ENCODE peak calls at places on chromosomes 4 and X, in seven cellular contexts. D is suprapubic skin, S is hepatocyte, F is brain microvascular endothelial cell, I is epithelial cell of proximal tubule, J is lower lobe of right lung, M is GM13977. L is an unnamed sample.

GRCh38 chr4:139633195-139633594 is 32.4 kb upstream of the MGST2 start:
- DNase-seq in I (no peak), D (no peak), M (no peak), F (no peak), S (no peak), J (no peak), L (no peak)

GRCh38 chrX:5876984-5877655 is 351.5 kb downstream of the NLGN4X start:
- DNase-seq in D (no peak), F (no peak), S (peak; percentile 68), I (no peak), J (no peak), M (no peak), L (no peak)

GRCh38 chrX:14420876-14421275 is 108.5 kb upstream of the GLRA2 start:
- DNase-seq in S (peak; percentile 8), F (no peak), M (no peak), J (no peak), I (no peak), D (no peak), L (no peak)

GRCh38 chrX:114717921-114718320 is 134.0 kb downstream of the HTR2C start:
- DNase-seq in F (no peak), J (no peak), D (no peak), S (peak; percentile 10), I (no peak), M (no peak), L (no peak)

GRCh38 chr4:186551849-186552248 is 3.5 kb downstream of the MTNR1A start:
- DNase-seq in D (no peak), F (no peak), I (no peak), M (no peak), S (no peak), J (no peak), L (no peak)

GRCh38 chr4:173169428-173170209 is 1.0 kb downstream of the GALNT7 start:
- DNase-seq in D (peak; percentile 76), J (peak; percentile 82), M (peak; percentile 94), I (no peak), F (no peak), S (peak; percentile 84), L (peak; percentile 86)

GRCh38 chr4:24840362-24840761 is 45.0 kb downstream of the SOD3 start:
- DNase-seq in I (no peak), J (no peak), S (no peak), D (no peak), M (no peak), F (no peak), L (no peak)

GRCh38 chr4:59630235-59630634 is 1569.9 kb upstream of the ADGRL3 start:
- DNase-seq in F (no peak), S (no peak), D (no peak), J (no peak), I (no peak), M (no peak), L (no peak)

GRCh38 chrX:15930585-15930984 is 76.0 kb upstream of the AP1S2 start:
- DNase-seq in J (no peak), F (no peak), S (peak; percentile 58), M (peak; percentile 26), I (no peak), D (no peak), L (no peak)

DNA sequence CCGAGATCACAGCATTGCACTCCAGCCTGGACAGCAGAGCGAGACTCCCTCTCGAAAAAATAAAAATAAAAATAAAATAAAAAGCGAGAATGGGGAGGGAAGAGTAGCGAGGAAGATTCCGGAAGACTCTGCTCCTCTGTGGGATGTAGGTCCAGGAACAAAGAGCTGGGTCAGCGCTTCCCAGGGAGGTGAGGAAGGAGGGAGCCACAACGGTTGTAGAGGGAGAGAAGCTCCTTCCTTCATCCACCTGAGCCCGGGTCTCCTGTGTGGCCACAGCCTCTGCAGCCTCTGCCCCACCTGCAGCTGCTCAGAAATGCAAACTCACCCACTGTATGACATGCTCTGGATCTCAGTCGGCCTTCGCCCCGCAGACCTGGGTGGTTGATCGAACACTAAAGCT is 3.8 kb upstream of the PPP2R3B start:
- DNase-seq in D (no peak), M (no peak), F (no peak), I (no peak), S (no peak), J (no peak), L (no peak)
- TF ChIP-seq CTCF in D (no peak), M (no peak), F (no peak), I (no peak), S (no peak), J (no peak), L (no peak)

GRCh38 chrX:107485019-107485418 is 35.6 kb downstream of the FRMPD3 start:
- DNase-seq in F (no peak), D (no peak), S (no peak), I (no peak), M (no peak), J (no peak), L (no peak)
- TF ChIP-seq CTCF in F (peak; percentile 15), D (no peak), S (no peak), I (no peak), M (no peak), J (no peak), L (no peak)

GRCh38 chr4:169270156-169270809 is 473 bp downstream of the SH3RF1 start:
- DNase-seq in S (peak; percentile 78), F (no peak), I (no peak), D (peak; percentile 75), J (peak; percentile 75), M (peak; percentile 78), L (peak; percentile 86)

GRCh38 chr4:169271692-169272007 is 894 bp upstream of the SH3RF1 start:
- DNase-seq in J (no peak), M (peak; percentile 33), D (no peak), S (no peak), I (no peak), F (no peak), L (no peak)

GRCh38 chr4:169268951-169269781 is 1.6 kb downstream of the SH3RF1 start:
- DNase-seq in S (peak; percentile 54), D (no peak), M (no peak), F (peak; percentile 86), I (no peak), J (no peak), L (no peak)

GRCh38 chr4:169272265-169272886 is 1.6 kb upstream of the SH3RF1 start:
- DNase-seq in F (peak; percentile 59), D (no peak), S (no peak), I (no peak), M (peak; percentile 77), J (no peak), L (no peak)

GRCh38 chr4:169270810-169271691 is at the start of gene SH3RF1:
- DNase-seq in S (peak; percentile 92), I (no peak), M (peak; percentile 86), F (peak; percentile 73), J (peak; percentile 90), D (peak; percentile 90), L (peak; percentile 95)
- TF ChIP-seq CTCF in S (peak; percentile 33), I (no peak), M (peak; percentile 41), F (peak; percentile 30), J (peak; percentile 34), D (peak; percentile 24), L (peak; percentile 51)

DNA sequence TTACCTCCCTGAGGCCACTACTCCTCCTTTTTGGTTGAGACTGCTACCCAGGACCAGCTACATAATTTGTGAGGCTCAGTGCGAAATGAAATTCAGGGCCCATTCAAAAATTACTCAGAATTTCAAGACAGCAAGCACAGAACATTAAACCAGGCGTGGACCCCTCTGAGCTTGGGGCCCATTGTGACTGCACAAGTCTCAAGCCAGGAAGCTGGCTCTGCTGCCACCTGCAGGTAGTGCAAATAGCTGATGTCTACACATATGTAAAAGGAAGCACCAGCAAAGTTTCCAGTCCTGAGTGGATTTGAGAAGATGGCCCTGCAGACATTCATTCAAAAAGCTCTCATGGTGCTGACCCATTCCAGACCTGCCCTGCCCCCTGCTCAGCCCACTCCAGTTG is 213.4 kb upstream of the LNX1 start:
- DNase-seq in F (no peak), J (peak; percentile 65), S (peak; percentile 43), I (no peak), M (peak; percentile 43), D (no peak), L (no peak)
- TF ChIP-seq CTCF in F (peak; percentile 67), J (peak; percentile 55), S (peak; percentile 30), I (peak; percentile 58), M (peak; percentile 72), D (peak; percentile 12), L (peak; percentile 38)

GRCh38 chr4:71962622-71963264 is 69.1 kb upstream of the NPFFR2 start:
- DNase-seq in M (no peak), S (no peak), J (no peak), I (no peak), F (no peak), D (no peak), L (no peak)
- TF ChIP-seq CTCF in M (no peak), S (no peak), J (no peak), I (no peak), F (no peak), D (no peak), L (no peak)

GRCh38 chr4:37453004-37453360 is 208.4 kb downstream of the NWD2 start:
- DNase-seq in M (peak; percentile 78), J (no peak), I (peak; percentile 72), D (no peak), S (peak; percentile 87), F (peak; percentile 43), L (no peak)
- TF ChIP-seq CTCF in M (peak; percentile 63), J (peak; percentile 47), I (peak; percentile 78), D (peak; percentile 44), S (peak; percentile 68), F (peak; percentile 67), L (peak; percentile 55)

GRCh38 chr4:179880756-179881155 is 2362.4 kb upstream of the TENM3 start:
- DNase-seq in D (no peak), J (no peak), M (no peak), I (no peak), F (no peak), S (no peak), L (no peak)
- TF ChIP-seq CTCF in D (no peak), J (no peak), M (no peak), I (no peak), F (no peak), S (no peak), L (no peak)

GRCh38 chrX:2703991-2704369 is 12.9 kb downstream of the CD99 start:
- DNase-seq in M (no peak), J (no peak), D (no peak), F (no peak), S (no peak), I (no peak), L (no peak)
- TF ChIP-seq CTCF in M (no peak), J (peak; percentile 51), D (peak; percentile 70), F (no peak), S (no peak), I (no peak), L (no peak)

GRCh38 chr4:44931720-44932119 is 205.4 kb upstream of the GNPDA2 start:
- DNase-seq in M (no peak), S (no peak), F (no peak), J (no peak), D (no peak), I (no peak), L (no peak)
- TF ChIP-seq CTCF in M (no peak), S (no peak), F (no peak), J (no peak), D (no peak), I (no peak), L (no peak)

L was measured in osteocyte.